ENCODE peak calls at places on chromosome 6, in nine cellular contexts. N is adipocyte, O is endothelial cell of umbilical vein, B is Peyer's patch, F is iPS DF 6.9, C is cardiac muscle cell, H is body of pancreas, M is heart right ventricle, E is spleen. V is an unnamed sample. For H3K4me1, the result is how much of the 10 kb centered on the place peaks cover.

GRCh38 chr6:119476554-119476953 is 127.0 kb upstream of the MAN1A1 start:
- DNase-seq in M (no peak), F (no peak), E (no peak), B (no peak), C (no peak), H (no peak), N (no peak), O (no peak), V (no peak)

GRCh38 chr6:123570813-123571684 is 65.7 kb downstream of the TRDN start:
- DNase-seq in E (no peak), C (no peak), F (no peak), M (no peak), O (no peak), H (no peak), B (no peak), N (no peak), V (no peak)

GRCh38 chr6:5679271-5679670 is 327.5 kb downstream of the NRN1 start:
- DNase-seq in B (no peak), F (no peak), H (no peak), E (no peak), O (no peak), M (no peak), C (peak), N (no peak), V (no peak)

GRCh38 chr6:68635706-68636513 is 828 bp downstream of the ADGRB3 start:
- DNase-seq in B (no peak), E (no peak), H (peak), N (peak), O (peak), M (peak), F (no peak), C (peak), V (peak)

GRCh38 chr6:168363811-168364792 is 44.5 kb upstream of the DACT2 start:
- DNase-seq in F (no peak), N (no peak), H (peak), E (peak), B (no peak), O (no peak), C (no peak), M (no peak), V (no peak)

GRCh38 chr6:27076116-27076515 is 171.4 kb upstream of the PRSS16 start:
- DNase-seq in F (no peak), E (no peak), H (no peak), C (no peak), N (no peak), B (no peak), M (no peak), O (no peak), V (no peak)

GRCh38 chr6:92756912-92757311 is 662.4 kb downstream of the EPHA7 start:
- DNase-seq in M (no peak), F (no peak), O (no peak), B (no peak), N (no peak), C (no peak), E (no peak), H (no peak), V (no peak)

GRCh38 chr6:28791002-28791383 is 132.8 kb downstream of the TRIM27 start:
- DNase-seq in E (no peak), F (no peak), O (no peak), H (no peak), M (no peak), B (no peak), N (no peak), C (no peak), V (no peak)

GRCh38 chr6:142200846-142201628 is 54.0 kb downstream of the VTA1 start:
- DNase-seq in H (no peak), N (no peak), C (no peak), O (peak), F (no peak), E (no peak), B (no peak), M (no peak), V (no peak)

GRCh38 chr6:147040041-147040440 is 164.2 kb upstream of the STXBP5 start:
- DNase-seq in F (no peak), O (no peak), H (no peak), C (no peak), E (no peak), N (peak), B (no peak), M (no peak), V (no peak)

GRCh38 chr6:116783852-116784251 is 18.3 kb upstream of the FAM162B start:
- DNase-seq in O (no peak), H (no peak), B (no peak), N (no peak), E (no peak), M (no peak), F (no peak), C (no peak), V (no peak)

GRCh38 chr6:148954934-148955915 is 208.4 kb downstream of the UST start:
- DNase-seq in H (no peak), F (no peak), O (no peak), M (no peak), E (no peak), C (peak), B (no peak), N (no peak), V (no peak)

GRCh38 chr6:49526598-49526997 is 23.9 kb upstream of the C6orf141 start:
- DNase-seq in E (no peak), F (no peak), B (no peak), H (no peak), N (no peak), C (no peak), M (no peak), O (no peak), V (no peak)

GRCh38 chr6:35014786-35015185 is 125.7 kb downstream of the ANKS1A start:
- DNase-seq in N (peak), F (no peak), C (no peak), E (no peak), B (no peak), H (no peak), M (no peak), O (peak), V (no peak)

GRCh38 chr6:105982761-105983600 is 103.2 kb upstream of the PRDM1 start:
- DNase-seq in F (no peak), E (no peak), H (no peak), N (no peak), B (no peak), M (no peak), O (no peak), C (no peak), V (no peak)

GRCh38 chr6:158797331-158798202 is 21.6 kb downstream of the EZR start:
- DNase-seq in B (no peak), M (no peak), H (peak), F (no peak), N (peak), E (no peak), O (no peak), C (peak), V (no peak)
- H3K4me1 ChIP-seq in B (half or more), M (half or more), H (half or more), F (under half), N (under half), E (half or more), O (under half), C (half or more), V (half or more)

GRCh38 chr6:108661982-108662381 is 101.3 kb downstream of the FOXO3 start:
- DNase-seq in H (no peak), N (no peak), F (no peak), M (no peak), C (no peak), B (no peak), O (no peak), E (no peak), V (no peak)
- H3K4me1 ChIP-seq in H (half or more), N (under half), F (under half), M (half or more), C (under half), B (under half), O (under half), E (under half), V (half or more)

GRCh38 chr6:42405025-42405424 is 46.7 kb downstream of the TRERF1 start:
- DNase-seq in H (no peak), M (no peak), E (no peak), F (no peak), C (no peak), O (no peak), B (no peak), N (peak), V (no peak)

GRCh38 chr6:42402184-42402583 is 49.5 kb downstream of the TRERF1 start:
- DNase-seq in E (no peak), M (no peak), O (no peak), N (peak), H (no peak), B (peak), F (no peak), C (no peak), V (no peak)

GRCh38 chr6:42403415-42403814 is 48.3 kb downstream of the TRERF1 start:
- DNase-seq in E (no peak), N (peak), C (no peak), M (no peak), O (no peak), F (no peak), B (peak), H (no peak), V (no peak)

GRCh38 chr6:42404494-42404893 is 47.2 kb downstream of the TRERF1 start:
- DNase-seq in E (no peak), N (peak), H (no peak), C (no peak), B (peak), O (peak), M (no peak), F (no peak), V (no peak)

GRCh38 chr6:42403831-42404230 is 47.9 kb downstream of the TRERF1 start:
- DNase-seq in M (no peak), N (peak), B (no peak), H (no peak), F (no peak), C (no peak), O (no peak), E (no peak), V (no peak)
- H3K4me1 ChIP-seq in M (under half), N (under half), B (half or more), H (under half), F (under half), C (under half), O (under half), E (half or more), V (under half)

GRCh38 chr6:16464045-16464444 is 225.7 kb downstream of the GMPR start:
- DNase-seq in O (no peak), M (no peak), C (no peak), H (no peak), F (no peak), N (no peak), E (no peak), B (no peak), V (no peak)
- H3K4me1 ChIP-seq in O (under half), M (under half), C (under half), H (under half), F (under half), N (under half), E (under half), B (under half), V (under half)

V was measured in left ventricle myocardium inferior.